ENCODE peak calls at places on chromosome 1, in seven cellular contexts. A is endothelial cell, Q is bronchial epithelial cell, G is LNCaP clone FGC, I is AG10803, V is epithelial cell of esophagus, S is foreskin keratinocyte. X is an unnamed sample.

GRCh38 chr1:34688358-34688757 is 66.5 kb upstream of the GJB5 start:
- DNase-seq in A (no peak), Q (no peak), G (no peak), I (no peak), V (no peak), S (no peak), X (no peak)

GRCh38 chr1:247113094-247113497 is 8.9 kb upstream of the ZNF669 start:
- DNase-seq in A (no peak), Q (peak; percentile 24), G (no peak), I (peak; percentile 13), V (peak; percentile 23), S (no peak), X (no peak)

GRCh38 chr1:203177471-203178039 is 1.9 kb upstream of the MYBPH start:
- DNase-seq in A (no peak), Q (peak; percentile 43), G (no peak), I (peak; percentile 50), V (peak; percentile 29), S (no peak), X (peak; percentile 16)

GRCh38 chr1:36304970-36305914 is 926 bp upstream of the SH3D21 start:
- DNase-seq in A (no peak), Q (peak; percentile 30), G (no peak), I (no peak), V (no peak), S (peak; percentile 53), X (no peak)

GRCh38 chr1:192126030-192126619 is 32.1 kb upstream of the RGS18 start:
- DNase-seq in A (no peak), Q (no peak), G (no peak), I (no peak), V (no peak), S (no peak), X (no peak)

GRCh38 chr1:183604048-183604808 is 14.0 kb upstream of the NCF2 start:
- DNase-seq in A (no peak), Q (no peak), G (no peak), I (peak; percentile 86), V (no peak), S (no peak), X (peak; percentile 77)

GRCh38 chr1:226640737-226641136 is 92.2 kb downstream of the STUM start:
- DNase-seq in A (no peak), Q (no peak), G (no peak), I (no peak), V (no peak), S (no peak), X (no peak)

GRCh38 chr1:172897738-172898137 is 153.0 kb downstream of the TNFSF18 start:
- DNase-seq in A (no peak), Q (no peak), G (no peak), I (peak; percentile 72), V (no peak), S (no peak), X (no peak)

GRCh38 chr1:6948861-6949260 is 163.6 kb downstream of the CAMTA1 start:
- DNase-seq in A (no peak), Q (peak; percentile 54), G (no peak), I (no peak), V (peak; percentile 30), S (peak; percentile 17), X (no peak)

GRCh38 chr1:21176589-21177555 is at the start of gene EIF4G3:
- DNase-seq in A (peak; percentile 100), Q (peak; percentile 89), G (peak; percentile 70), I (peak; percentile 93), V (peak; percentile 95), S (peak; percentile 92), X (peak; percentile 97)

GRCh38 chr1:41862411-41863221 is 56.1 kb downstream of the HIVEP3 start:
- DNase-seq in A (no peak), Q (peak; percentile 94), G (no peak), I (peak; percentile 83), V (peak; percentile 93), S (peak; percentile 93), X (peak; percentile 83)

GRCh38 chr1:51044834-51045233 is 57.2 kb upstream of the C1orf185 start:
- DNase-seq in A (no peak), Q (peak; percentile 23), G (no peak), I (peak; percentile 43), V (peak; percentile 6), S (no peak), X (peak; percentile 27)

GRCh38 chr1:246988316-246988715 is 19.5 kb downstream of the ZNF695 start:
- DNase-seq in A (no peak), Q (no peak), G (no peak), I (no peak), V (no peak), S (no peak), X (no peak)

GRCh38 chr1:21950734-21951575 is 13.8 kb upstream of the HSPG2 start:
- DNase-seq in A (no peak), Q (no peak), G (no peak), I (no peak), V (no peak), S (no peak), X (no peak)

GRCh38 chr1:117008675-117009074 is 7.1 kb downstream of the CD101 start:
- DNase-seq in A (no peak), Q (no peak), G (no peak), I (no peak), V (no peak), S (no peak), X (no peak)
- TF ChIP-seq CTCF in A (no peak), Q (no peak), G (no peak), I (no peak), V (no peak), S (no peak), X (no peak)

GRCh38 chr1:235866207-235866912 is at the start of gene LYST:
- DNase-seq in A (peak; percentile 43), Q (peak; percentile 50), G (no peak), I (peak; percentile 55), V (peak; percentile 63), S (peak; percentile 59), X (peak; percentile 69)
- TF ChIP-seq CTCF in A (no peak), Q (peak; percentile 68), G (peak; percentile 47), I (peak; percentile 62), V (peak; percentile 63), S (peak; percentile 67), X (peak; percentile 54)

GRCh38 chr1:199669916-199670315 is 357.6 kb upstream of the NR5A2 start:
- DNase-seq in A (no peak), Q (no peak), G (no peak), I (no peak), V (peak; percentile 9), S (no peak), X (no peak)

GRCh38 chr1:199671684-199672083 is 355.8 kb upstream of the NR5A2 start:
- DNase-seq in A (no peak), Q (no peak), G (no peak), I (no peak), V (no peak), S (no peak), X (no peak)

GRCh38 chr1:199665371-199665770 is 362.1 kb upstream of the NR5A2 start:
- DNase-seq in A (no peak), Q (no peak), G (no peak), I (no peak), V (no peak), S (no peak), X (no peak)

GRCh38 chr1:199667079-199667478 is 360.4 kb upstream of the NR5A2 start:
- DNase-seq in A (no peak), Q (peak; percentile 80), G (no peak), I (no peak), V (peak; percentile 82), S (peak; percentile 52), X (no peak)
- TF ChIP-seq CTCF in A (no peak), Q (no peak), G (no peak), I (no peak), V (no peak), S (no peak), X (no peak)

GRCh38 chr1:212646588-212646987 is 38.0 kb downstream of the ATF3 start:
- DNase-seq in A (no peak), Q (no peak), G (no peak), I (no peak), V (no peak), S (no peak), X (no peak)
- TF ChIP-seq CTCF in A (no peak), Q (no peak), G (no peak), I (no peak), V (no peak), S (no peak), X (no peak)

GRCh38 chr1:209886219-209886536 is 51.8 kb upstream of the SYT14 start:
- DNase-seq in A (no peak), Q (no peak), G (no peak), I (no peak), V (no peak), S (no peak), X (no peak)
- TF ChIP-seq CTCF in A (no peak), Q (no peak), G (no peak), I (no peak), V (peak; percentile 2), S (peak; percentile 61), X (no peak)